ENCODE peak calls at places on chromosome 2, in nine cellular contexts. X is fibroblast of the aortic adventitia; Z is left colon; F is thyroid gland; D is Right ventricle myocardium superior; G is NCI-H2081; S is cardiac muscle cell; M is activated CD4-positive, CD25-positive, alpha-beta regulatory T cell; A is posterior cingulate gyrus. U is an unnamed sample.

GRCh38 chr2:156437876-156438410 is 1.8 kb downstream of the GPD2 start:
- DNase-seq in M (no peak), D (no peak), S (no peak), G (no peak), F (no peak), X (no peak), Z (no peak), A (no peak), U (no peak)

GRCh38 chr2:1698188-1698945 is 45.9 kb downstream of the PXDN start:
- DNase-seq in G (no peak), Z (no peak), X (peak), M (no peak), A (no peak), D (no peak), F (peak), S (peak), U (no peak)

GRCh38 chr2:68272246-68272987 is 20.1 kb upstream of the PPP3R1 start:
- DNase-seq in X (no peak), M (no peak), D (no peak), Z (no peak), A (no peak), G (no peak), F (no peak), S (no peak), U (no peak)

GRCh38 chr2:17208511-17208910 is 309.7 kb downstream of the RAD51AP2 start:
- DNase-seq in D (no peak), G (no peak), M (no peak), X (peak), Z (no peak), A (no peak), S (peak), F (no peak), U (no peak)

GRCh38 chr2:239498981-239499633 is 98.3 kb upstream of the HDAC4 start:
- DNase-seq in S (peak), X (peak), D (peak), A (no peak), G (no peak), M (no peak), Z (peak), F (peak), U (no peak)

GRCh38 chr2:96485751-96486643 is 19.2 kb downstream of the NEURL3 start:
- DNase-seq in G (no peak), Z (peak), M (peak), D (peak), X (peak), F (peak), S (peak), A (no peak), U (no peak)

GRCh38 chr2:238487652-238488346 is 61.1 kb downstream of the ASB1 start:
- DNase-seq in S (no peak), X (no peak), F (no peak), Z (no peak), A (no peak), D (no peak), M (no peak), G (no peak), U (no peak)

GRCh38 chr2:120546077-120546864 is 189.4 kb upstream of the GLI2 start:
- DNase-seq in G (no peak), Z (peak), X (peak), F (no peak), M (no peak), D (peak), A (no peak), S (peak), U (peak)

GRCh38 chr2:237196866-237197618 is 111.4 kb downstream of the COPS8 start:
- DNase-seq in S (no peak), A (no peak), D (no peak), X (peak), Z (no peak), M (no peak), G (peak), F (no peak), U (no peak)

GRCh38 chr2:175418224-175418843 is 236.8 kb upstream of the ATP5MC3 start:
- DNase-seq in A (no peak), M (no peak), S (no peak), X (no peak), F (no peak), G (no peak), D (no peak), Z (no peak), U (no peak)

GRCh38 chr2:12502759-12503158 is 214.0 kb upstream of the TRIB2 start:
- DNase-seq in D (no peak), A (no peak), F (no peak), X (no peak), S (no peak), M (no peak), Z (no peak), G (no peak), U (no peak)

GRCh38 chr2:134866498-134867099 is 28.2 kb downstream of the ACMSD start:
- DNase-seq in M (no peak), X (peak), F (no peak), D (no peak), Z (no peak), G (no peak), A (no peak), S (no peak), U (no peak)

GRCh38 chr2:27588308-27588707 is 5.5 kb downstream of the ZNF512 start:
- DNase-seq in S (no peak), G (no peak), D (no peak), Z (no peak), F (no peak), X (no peak), A (no peak), M (no peak), U (no peak)

GRCh38 chr2:152298754-152299153 is 36.2 kb upstream of the FMNL2 start:
- DNase-seq in S (peak), A (no peak), G (no peak), Z (no peak), F (no peak), X (peak), D (no peak), M (no peak), U (no peak)

GRCh38 chr2:24382363-24383021 is 22.2 kb upstream of the ITSN2 start:
- DNase-seq in Z (peak), G (peak), M (peak), D (peak), S (peak), F (peak), A (peak), X (peak), U (peak)

GRCh38 chr2:120415728-120416509 is 70.0 kb downstream of the INHBB start:
- DNase-seq in G (no peak), A (no peak), S (no peak), Z (no peak), D (no peak), M (no peak), F (no peak), X (no peak), U (no peak)

GRCh38 chr2:238169708-238170251 is 11.0 kb downstream of the ERFE start:
- DNase-seq in Z (no peak), X (peak), M (no peak), A (no peak), G (no peak), F (peak), D (no peak), S (peak), U (no peak)